ENCODE peak calls at places on chromosomes 4 and X, in five cellular contexts. One of them, this sample, is unnamed.

GRCh38 chr4:140359571-140360427 is 13.6 kb upstream of the SCOC start:
- DNase-seq in Calu3: peak
- DNase-seq in glutamatergic neuron: peak
- DNase-seq in BJ: no peak
- DNase-seq in CD4-positive, alpha-beta T cell: peak
- DNase-seq in this sample: peak

GRCh38 chr4:61918507-61919462 is 718.7 kb downstream of the ADGRL3 start:
- DNase-seq in BJ: no peak
- DNase-seq in Calu3: no peak
- DNase-seq in CD4-positive, alpha-beta T cell: no peak
- DNase-seq in glutamatergic neuron: no peak
- DNase-seq in this sample: no peak

GRCh38 chrX:68186552-68187262 is 246.6 kb downstream of the OPHN1 start:
- DNase-seq in BJ: no peak
- DNase-seq in glutamatergic neuron: no peak
- DNase-seq in Calu3: no peak
- DNase-seq in CD4-positive, alpha-beta T cell: no peak
- DNase-seq in this sample: no peak

GRCh38 chrX:25158635-25159034 is 142.9 kb upstream of the ARX start:
- DNase-seq in CD4-positive, alpha-beta T cell: no peak
- DNase-seq in glutamatergic neuron: no peak
- DNase-seq in Calu3: no peak
- DNase-seq in BJ: no peak
- DNase-seq in this sample: no peak

GRCh38 chr4:86043755-86044592 is 315.9 kb downstream of the MAPK10 start:
- DNase-seq in glutamatergic neuron: no peak
- DNase-seq in BJ: no peak
- DNase-seq in CD4-positive, alpha-beta T cell: no peak
- DNase-seq in Calu3: peak
- DNase-seq in this sample: peak

GRCh38 chr4:141133146-141134006 is at the start of gene RNF150:
- DNase-seq in BJ: peak
- DNase-seq in CD4-positive, alpha-beta T cell: no peak
- DNase-seq in glutamatergic neuron: peak
- DNase-seq in Calu3: peak
- DNase-seq in this sample: peak

GRCh38 chr4:180418819-180419531 is 1824.2 kb upstream of the TENM3 start:
- DNase-seq in CD4-positive, alpha-beta T cell: no peak
- DNase-seq in BJ: no peak
- DNase-seq in Calu3: no peak
- DNase-seq in glutamatergic neuron: no peak
- DNase-seq in this sample: no peak

GRCh38 chr4:130985371-130985770 is 1889.4 kb downstream of the C4orf33 start:
- DNase-seq in Calu3: no peak
- DNase-seq in glutamatergic neuron: no peak
- DNase-seq in BJ: no peak
- DNase-seq in CD4-positive, alpha-beta T cell: no peak
- DNase-seq in this sample: no peak

GRCh38 chrX:141176586-141177451 is at the start of gene LDOC1:
- DNase-seq in BJ: no peak
- DNase-seq in CD4-positive, alpha-beta T cell: peak
- DNase-seq in glutamatergic neuron: peak
- DNase-seq in Calu3: no peak
- DNase-seq in this sample: peak

GRCh38 chr4:7823416-7823824 is 116.2 kb downstream of the AFAP1 start:
- DNase-seq in glutamatergic neuron: peak
- DNase-seq in Calu3: no peak
- DNase-seq in CD4-positive, alpha-beta T cell: no peak
- DNase-seq in BJ: no peak
- DNase-seq in this sample: no peak

GRCh38 chrX:7574325-7574724 is 268.6 kb upstream of the VCX start:
- DNase-seq in BJ: no peak
- DNase-seq in CD4-positive, alpha-beta T cell: no peak
- DNase-seq in Calu3: no peak
- DNase-seq in glutamatergic neuron: no peak
- DNase-seq in this sample: peak

GRCh38 chr4:156388826-156389225 is 435.2 kb upstream of the CTSO start:
- DNase-seq in CD4-positive, alpha-beta T cell: no peak
- DNase-seq in glutamatergic neuron: no peak
- DNase-seq in BJ: no peak
- DNase-seq in Calu3: no peak
- DNase-seq in this sample: no peak

GRCh38 chr4:32798471-32798870 is 2078.3 kb downstream of the PCDH7 start:
- DNase-seq in Calu3: no peak
- DNase-seq in glutamatergic neuron: no peak
- DNase-seq in BJ: no peak
- DNase-seq in CD4-positive, alpha-beta T cell: no peak
- DNase-seq in this sample: no peak

GRCh38 chr4:42643685-42644084 is 13.2 kb downstream of the ATP8A1 start:
- DNase-seq in CD4-positive, alpha-beta T cell: no peak
- DNase-seq in BJ: no peak
- DNase-seq in Calu3: no peak
- DNase-seq in glutamatergic neuron: no peak
- DNase-seq in this sample: no peak

DNA sequence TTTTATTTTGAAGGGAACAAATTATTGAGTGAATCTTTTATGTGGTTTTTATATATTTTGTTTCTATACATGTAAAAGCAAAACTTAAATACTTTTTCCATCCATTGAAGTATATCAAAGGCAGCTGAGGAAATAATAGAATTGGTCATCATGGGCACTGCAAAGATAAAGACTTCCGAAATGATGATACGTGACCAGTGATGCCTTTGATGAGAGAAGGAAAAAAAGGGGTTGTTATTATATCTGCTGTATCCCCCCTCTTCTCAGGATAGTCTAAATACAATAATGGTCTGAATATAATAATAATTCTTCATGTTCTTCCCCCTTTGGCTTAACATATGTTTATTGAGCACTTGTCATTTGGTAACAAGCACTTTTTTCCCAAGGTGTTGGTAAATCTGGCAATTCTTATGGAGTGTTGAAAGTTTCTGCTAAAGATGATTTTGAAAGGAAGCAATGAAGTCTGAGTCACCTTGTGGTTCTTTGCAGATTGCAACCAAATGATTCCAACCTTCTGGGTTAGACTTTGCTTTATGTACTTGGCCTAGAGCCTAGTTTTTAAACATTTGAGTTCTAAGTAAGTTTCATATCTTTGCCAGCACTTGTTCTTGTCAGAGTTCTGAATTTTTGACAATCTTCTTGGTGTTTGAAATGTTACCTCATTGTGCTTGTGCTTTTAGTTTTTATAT is 60.8 kb downstream of the USP9X start:
- DNase-seq in glutamatergic neuron: no peak
- DNase-seq in Calu3: no peak
- DNase-seq in BJ: peak
- DNase-seq in CD4-positive, alpha-beta T cell: no peak
- DNase-seq in this sample: no peak
- TF ChIP-seq CTCF in glutamatergic neuron: no peak
- TF ChIP-seq CTCF in Calu3: no peak
- TF ChIP-seq CTCF in BJ: no peak
- TF ChIP-seq CTCF in CD4-positive, alpha-beta T cell: no peak
- TF ChIP-seq CTCF in this sample: no peak

GRCh38 chr4:154018659-154019058 is 229.8 kb upstream of the SFRP2 start:
- DNase-seq in glutamatergic neuron: no peak
- DNase-seq in BJ: no peak
- DNase-seq in CD4-positive, alpha-beta T cell: no peak
- DNase-seq in Calu3: peak
- DNase-seq in this sample: peak
- TF ChIP-seq CTCF in glutamatergic neuron: no peak
- TF ChIP-seq CTCF in BJ: no peak
- TF ChIP-seq CTCF in CD4-positive, alpha-beta T cell: no peak
- TF ChIP-seq CTCF in Calu3: no peak
- TF ChIP-seq CTCF in this sample: no peak

GRCh38 chrX:38458071-38458470 is 103.3 kb upstream of the TSPAN7 start:
- DNase-seq in BJ: no peak
- DNase-seq in glutamatergic neuron: no peak
- DNase-seq in CD4-positive, alpha-beta T cell: no peak
- DNase-seq in Calu3: no peak
- DNase-seq in this sample: no peak
- TF ChIP-seq CTCF in BJ: no peak
- TF ChIP-seq CTCF in glutamatergic neuron: no peak
- TF ChIP-seq CTCF in CD4-positive, alpha-beta T cell: no peak
- TF ChIP-seq CTCF in Calu3: no peak
- TF ChIP-seq CTCF in this sample: no peak

GRCh38 chrX:72025236-72025770 is 106.4 kb downstream of the RTL5 start:
- DNase-seq in BJ: no peak
- DNase-seq in Calu3: no peak
- DNase-seq in glutamatergic neuron: no peak
- DNase-seq in CD4-positive, alpha-beta T cell: no peak
- DNase-seq in this sample: no peak

GRCh38 chrX:72027024-72027913 is 104.4 kb downstream of the RTL5 start:
- DNase-seq in glutamatergic neuron: no peak
- DNase-seq in BJ: no peak
- DNase-seq in CD4-positive, alpha-beta T cell: no peak
- DNase-seq in Calu3: no peak
- DNase-seq in this sample: no peak

GRCh38 chrX:72028701-72029470 is 102.8 kb downstream of the RTL5 start:
- DNase-seq in CD4-positive, alpha-beta T cell: no peak
- DNase-seq in BJ: no peak
- DNase-seq in glutamatergic neuron: no peak
- DNase-seq in Calu3: no peak
- DNase-seq in this sample: no peak

GRCh38 chrX:72027914-72028307 is 103.8 kb downstream of the RTL5 start:
- DNase-seq in Calu3: no peak
- DNase-seq in glutamatergic neuron: no peak
- DNase-seq in CD4-positive, alpha-beta T cell: no peak
- DNase-seq in BJ: no peak
- DNase-seq in this sample: no peak

DNA sequence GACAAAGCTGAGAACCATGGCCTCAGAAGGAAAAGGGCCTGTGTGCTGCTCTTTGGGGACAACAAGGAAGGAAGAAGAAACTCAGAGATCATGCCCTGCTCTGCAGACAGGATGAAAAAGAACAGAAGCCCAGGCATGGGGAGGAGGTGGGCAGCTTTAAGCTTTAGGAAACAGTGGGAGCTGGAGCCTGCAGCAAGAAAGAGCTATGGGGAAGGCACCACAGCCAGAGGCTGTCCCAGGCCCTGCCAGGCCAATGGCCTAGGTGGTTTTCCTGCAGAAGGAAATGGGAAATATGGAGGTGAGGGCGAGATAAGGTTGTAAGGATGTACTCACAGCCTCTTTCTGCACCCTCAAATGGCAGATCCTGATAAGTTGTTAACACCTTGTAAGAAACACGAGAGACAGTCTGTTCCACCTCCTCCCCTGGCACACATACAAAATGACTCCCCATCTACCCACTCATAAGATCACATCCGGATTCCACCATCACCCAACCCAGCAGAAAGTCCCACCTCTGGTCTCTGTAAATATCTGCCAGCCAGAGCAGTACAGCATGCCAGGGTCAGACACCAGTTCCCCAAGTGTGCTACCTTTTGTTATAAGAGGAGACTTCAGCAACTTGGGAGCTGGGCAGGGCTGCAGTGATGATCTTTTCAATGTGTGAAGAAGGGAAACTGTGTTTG is 105.2 kb downstream of the RTL5 start:
- DNase-seq in BJ: no peak
- DNase-seq in CD4-positive, alpha-beta T cell: no peak
- DNase-seq in Calu3: no peak
- DNase-seq in glutamatergic neuron: no peak
- DNase-seq in this sample: no peak
- TF ChIP-seq CTCF in BJ: no peak
- TF ChIP-seq CTCF in CD4-positive, alpha-beta T cell: no peak
- TF ChIP-seq CTCF in Calu3: no peak
- TF ChIP-seq CTCF in glutamatergic neuron: no peak
- TF ChIP-seq CTCF in this sample: no peak

DNA sequence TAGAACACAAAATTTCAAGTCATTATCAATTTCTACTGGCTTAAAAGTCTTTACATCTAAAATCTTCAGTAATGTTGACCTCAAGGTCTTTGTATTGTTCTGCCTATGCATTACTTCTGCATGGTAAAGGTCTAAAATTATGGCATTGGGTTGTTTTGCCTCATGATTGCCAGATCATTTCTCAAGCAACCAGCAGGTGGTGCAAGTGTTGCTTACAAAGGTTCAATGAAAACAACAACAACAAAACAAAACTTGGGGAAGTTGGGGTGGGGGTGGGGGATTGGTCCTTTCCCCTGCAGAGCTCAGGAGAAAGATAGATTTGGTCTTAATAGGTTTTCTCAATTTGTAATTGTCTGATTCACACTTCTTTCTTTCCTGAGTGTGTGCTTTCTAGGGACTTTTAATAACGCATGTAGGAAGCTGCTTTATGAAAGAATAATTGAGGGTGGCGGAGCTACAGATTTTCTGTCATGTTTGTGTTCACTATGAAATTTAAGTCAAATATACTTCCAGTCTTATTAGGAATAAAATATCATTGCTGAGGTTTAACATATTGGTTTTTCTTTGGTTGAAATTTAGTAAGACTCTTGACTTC is 145.1 kb downstream of the COL4A5 start:
- DNase-seq in CD4-positive, alpha-beta T cell: no peak
- DNase-seq in glutamatergic neuron: no peak
- DNase-seq in BJ: no peak
- DNase-seq in Calu3: peak
- DNase-seq in this sample: peak
- TF ChIP-seq CTCF in CD4-positive, alpha-beta T cell: no peak
- TF ChIP-seq CTCF in glutamatergic neuron: peak
- TF ChIP-seq CTCF in BJ: peak
- TF ChIP-seq CTCF in Calu3: peak
- TF ChIP-seq CTCF in this sample: peak

GRCh38 chr4:13645075-13645474 is 17.6 kb upstream of the BOD1L1 start:
- DNase-seq in Calu3: no peak
- DNase-seq in CD4-positive, alpha-beta T cell: no peak
- DNase-seq in BJ: no peak
- DNase-seq in glutamatergic neuron: no peak
- DNase-seq in this sample: no peak
- TF ChIP-seq CTCF in Calu3: no peak
- TF ChIP-seq CTCF in CD4-positive, alpha-beta T cell: no peak
- TF ChIP-seq CTCF in BJ: no peak
- TF ChIP-seq CTCF in glutamatergic neuron: peak
- TF ChIP-seq CTCF in this sample: no peak

GRCh38 chr4:73620115-73620792 is at the start of gene RASSF6:
- DNase-seq in BJ: no peak
- DNase-seq in glutamatergic neuron: no peak
- DNase-seq in Calu3: peak
- DNase-seq in CD4-positive, alpha-beta T cell: no peak
- DNase-seq in this sample: no peak
- TF ChIP-seq CTCF in BJ: no peak
- TF ChIP-seq CTCF in glutamatergic neuron: no peak
- TF ChIP-seq CTCF in Calu3: no peak
- TF ChIP-seq CTCF in CD4-positive, alpha-beta T cell: no peak
- TF ChIP-seq CTCF in this sample: no peak

GRCh38 chr4:60683953-60684352 is 516.2 kb upstream of the ADGRL3 start:
- DNase-seq in Calu3: no peak
- DNase-seq in BJ: peak
- DNase-seq in glutamatergic neuron: no peak
- DNase-seq in CD4-positive, alpha-beta T cell: no peak
- DNase-seq in this sample: no peak
- TF ChIP-seq CTCF in Calu3: no peak
- TF ChIP-seq CTCF in BJ: no peak
- TF ChIP-seq CTCF in glutamatergic neuron: no peak
- TF ChIP-seq CTCF in CD4-positive, alpha-beta T cell: no peak
- TF ChIP-seq CTCF in this sample: no peak

This sample was measured in neural crest cell.